ENCODE peak calls at places on chromosomes 7 and 10, in six cellular contexts. One of them, this sample, is unnamed. For H3K36me3, the result is how much of the 10 kb centered on the place peaks cover.

GRCh38 chr7:98229991-98230745 is 18.9 kb downstream of the BHLHA15 start:
- DNase-seq in endothelial cell of umbilical vein: no peak
- DNase-seq in suprapubic skin: no peak
- DNase-seq in SK-N-SH: peak
- DNase-seq in sigmoid colon: no peak
- DNase-seq in SK-N-MC: no peak
- DNase-seq in this sample: no peak

GRCh38 chr7:101582971-101583370 is 46.1 kb downstream of the MYL10 start:
- DNase-seq in endothelial cell of umbilical vein: no peak
- DNase-seq in suprapubic skin: peak
- DNase-seq in SK-N-SH: no peak
- DNase-seq in sigmoid colon: no peak
- DNase-seq in SK-N-MC: no peak
- DNase-seq in this sample: no peak

GRCh38 chr7:22723171-22723601 is 3.8 kb upstream of the IL6 start:
- DNase-seq in endothelial cell of umbilical vein: peak
- DNase-seq in suprapubic skin: peak
- DNase-seq in SK-N-SH: no peak
- DNase-seq in sigmoid colon: peak
- DNase-seq in SK-N-MC: no peak
- DNase-seq in this sample: peak

GRCh38 chr10:31413325-31413724 is 94.3 kb downstream of the ZEB1 start:
- DNase-seq in endothelial cell of umbilical vein: peak
- DNase-seq in suprapubic skin: no peak
- DNase-seq in SK-N-SH: peak
- DNase-seq in sigmoid colon: no peak
- DNase-seq in SK-N-MC: no peak
- DNase-seq in this sample: no peak

GRCh38 chr10:133070810-133071209 is 16.9 kb upstream of the ADGRA1 start:
- DNase-seq in endothelial cell of umbilical vein: no peak
- DNase-seq in suprapubic skin: no peak
- DNase-seq in SK-N-SH: no peak
- DNase-seq in sigmoid colon: no peak
- DNase-seq in SK-N-MC: no peak
- DNase-seq in this sample: no peak

GRCh38 chr10:822661-823367 is 108.7 kb downstream of the LARP4B start:
- DNase-seq in endothelial cell of umbilical vein: no peak
- DNase-seq in suprapubic skin: no peak
- DNase-seq in SK-N-SH: no peak
- DNase-seq in sigmoid colon: no peak
- DNase-seq in SK-N-MC: no peak
- DNase-seq in this sample: no peak

GRCh38 chr10:92005978-92006377 is 82.4 kb downstream of the BTAF1 start:
- DNase-seq in endothelial cell of umbilical vein: no peak
- DNase-seq in suprapubic skin: no peak
- DNase-seq in SK-N-SH: no peak
- DNase-seq in sigmoid colon: no peak
- DNase-seq in SK-N-MC: no peak
- DNase-seq in this sample: no peak

GRCh38 chr10:133315847-133316246 is 7.1 kb downstream of the ZNF511 start:
- DNase-seq in endothelial cell of umbilical vein: no peak
- DNase-seq in suprapubic skin: no peak
- DNase-seq in SK-N-SH: no peak
- DNase-seq in sigmoid colon: no peak
- DNase-seq in SK-N-MC: no peak
- DNase-seq in this sample: no peak

GRCh38 chr10:97101166-97101940 is 84.4 kb downstream of the SLIT1 start:
- DNase-seq in endothelial cell of umbilical vein: no peak
- DNase-seq in suprapubic skin: no peak
- DNase-seq in SK-N-SH: no peak
- DNase-seq in sigmoid colon: no peak
- DNase-seq in SK-N-MC: no peak
- DNase-seq in this sample: no peak

GRCh38 chr7:50588937-50589336 is 23.7 kb upstream of the DDC start:
- DNase-seq in endothelial cell of umbilical vein: no peak
- DNase-seq in suprapubic skin: no peak
- DNase-seq in SK-N-SH: no peak
- DNase-seq in sigmoid colon: no peak
- DNase-seq in SK-N-MC: no peak
- DNase-seq in this sample: no peak

GRCh38 chr10:133127291-133128125 is 32.5 kb upstream of the KNDC1 start:
- DNase-seq in endothelial cell of umbilical vein: no peak
- DNase-seq in suprapubic skin: peak
- DNase-seq in SK-N-SH: peak
- DNase-seq in sigmoid colon: peak
- DNase-seq in SK-N-MC: no peak
- DNase-seq in this sample: no peak

GRCh38 chr7:135772639-135773019 is 24.0 kb upstream of the FAM180A start:
- DNase-seq in endothelial cell of umbilical vein: no peak
- DNase-seq in suprapubic skin: no peak
- DNase-seq in SK-N-SH: no peak
- DNase-seq in sigmoid colon: no peak
- DNase-seq in SK-N-MC: no peak
- DNase-seq in this sample: no peak

GRCh38 chr10:78510566-78511323 is 477.1 kb downstream of the RPS24 start:
- DNase-seq in endothelial cell of umbilical vein: no peak
- DNase-seq in suprapubic skin: no peak
- DNase-seq in SK-N-SH: no peak
- DNase-seq in sigmoid colon: no peak
- DNase-seq in SK-N-MC: no peak
- DNase-seq in this sample: no peak

GRCh38 chr7:155291045-155291530 is 6.6 kb upstream of the INSIG1 start:
- DNase-seq in endothelial cell of umbilical vein: peak
- DNase-seq in suprapubic skin: no peak
- DNase-seq in SK-N-SH: no peak
- DNase-seq in sigmoid colon: no peak
- DNase-seq in SK-N-MC: no peak
- DNase-seq in this sample: no peak

GRCh38 chr10:87916515-87916914 is 53.1 kb downstream of the PTEN start:
- DNase-seq in endothelial cell of umbilical vein: peak
- DNase-seq in suprapubic skin: no peak
- DNase-seq in SK-N-SH: no peak
- DNase-seq in sigmoid colon: no peak
- DNase-seq in SK-N-MC: no peak
- DNase-seq in this sample: no peak

GRCh38 chr10:119119400-119119799 is 15.5 kb downstream of the DENND10 start:
- DNase-seq in endothelial cell of umbilical vein: no peak
- DNase-seq in suprapubic skin: no peak
- DNase-seq in SK-N-SH: no peak
- DNase-seq in sigmoid colon: peak
- DNase-seq in SK-N-MC: no peak
- DNase-seq in this sample: no peak

GRCh38 chr7:2723138-2723850 is 35.3 kb downstream of the AMZ1 start:
- DNase-seq in endothelial cell of umbilical vein: no peak
- DNase-seq in suprapubic skin: peak
- DNase-seq in SK-N-SH: no peak
- DNase-seq in sigmoid colon: peak
- DNase-seq in SK-N-MC: no peak
- DNase-seq in this sample: no peak

GRCh38 chr7:12124028-12124427 is 87.1 kb upstream of the TMEM106B start:
- DNase-seq in endothelial cell of umbilical vein: no peak
- DNase-seq in suprapubic skin: no peak
- DNase-seq in SK-N-SH: no peak
- DNase-seq in sigmoid colon: no peak
- DNase-seq in SK-N-MC: no peak
- DNase-seq in this sample: no peak

GRCh38 chr7:132472463-132473120 is 103.7 kb downstream of the PLXNA4 start:
- DNase-seq in endothelial cell of umbilical vein: no peak
- DNase-seq in suprapubic skin: no peak
- DNase-seq in SK-N-SH: peak
- DNase-seq in sigmoid colon: peak
- DNase-seq in SK-N-MC: no peak
- DNase-seq in this sample: no peak

GRCh38 chr7:129163875-129164544 is 19.5 kb downstream of the TSPAN33 start:
- DNase-seq in endothelial cell of umbilical vein: peak
- DNase-seq in suprapubic skin: no peak
- DNase-seq in SK-N-SH: peak
- DNase-seq in sigmoid colon: no peak
- DNase-seq in SK-N-MC: peak
- DNase-seq in this sample: no peak

GRCh38 chr7:19020711-19021110 is 96.7 kb downstream of the TWIST1 start:
- DNase-seq in endothelial cell of umbilical vein: no peak
- DNase-seq in suprapubic skin: no peak
- DNase-seq in SK-N-SH: no peak
- DNase-seq in sigmoid colon: no peak
- DNase-seq in SK-N-MC: no peak
- DNase-seq in this sample: no peak

GRCh38 chr10:51743146-51743545 is 43.8 kb upstream of the CSTF2T start:
- DNase-seq in endothelial cell of umbilical vein: no peak
- DNase-seq in suprapubic skin: no peak
- DNase-seq in SK-N-SH: no peak
- DNase-seq in sigmoid colon: no peak
- DNase-seq in SK-N-MC: no peak
- DNase-seq in this sample: no peak

GRCh38 chr10:58382489-58382995 is 2.7 kb upstream of the TFAM start:
- DNase-seq in endothelial cell of umbilical vein: no peak
- DNase-seq in suprapubic skin: no peak
- DNase-seq in SK-N-SH: no peak
- DNase-seq in sigmoid colon: no peak
- DNase-seq in SK-N-MC: no peak
- DNase-seq in this sample: no peak

GRCh38 chr10:61943699-61944444 is 42.4 kb downstream of the ARID5B start:
- DNase-seq in endothelial cell of umbilical vein: peak
- DNase-seq in suprapubic skin: no peak
- DNase-seq in SK-N-SH: peak
- DNase-seq in sigmoid colon: no peak
- DNase-seq in SK-N-MC: no peak
- DNase-seq in this sample: no peak

GRCh38 chr7:51024867-51025266 is 242.2 kb upstream of the GRB10 start:
- DNase-seq in endothelial cell of umbilical vein: no peak
- DNase-seq in suprapubic skin: no peak
- DNase-seq in SK-N-SH: no peak
- DNase-seq in sigmoid colon: no peak
- DNase-seq in SK-N-MC: no peak
- DNase-seq in this sample: no peak

GRCh38 chr10:3136763-3137611 is 35.6 kb downstream of the PITRM1 start:
- DNase-seq in endothelial cell of umbilical vein: no peak
- DNase-seq in suprapubic skin: peak
- DNase-seq in SK-N-SH: no peak
- DNase-seq in sigmoid colon: peak
- DNase-seq in SK-N-MC: no peak
- DNase-seq in this sample: no peak
- H3K36me3 ChIP-seq in endothelial cell of umbilical vein: under half
- H3K36me3 ChIP-seq in suprapubic skin: half or more
- H3K36me3 ChIP-seq in SK-N-SH: half or more
- H3K36me3 ChIP-seq in sigmoid colon: under half
- H3K36me3 ChIP-seq in SK-N-MC: half or more
- H3K36me3 ChIP-seq in this sample: under half

GRCh38 chr10:4385491-4385890 is 440.5 kb upstream of the AKR1E2 start:
- DNase-seq in endothelial cell of umbilical vein: no peak
- DNase-seq in suprapubic skin: no peak
- DNase-seq in SK-N-SH: no peak
- DNase-seq in sigmoid colon: no peak
- DNase-seq in SK-N-MC: no peak
- DNase-seq in this sample: peak

GRCh38 chr10:4382811-4383210 is 443.2 kb upstream of the AKR1E2 start:
- DNase-seq in endothelial cell of umbilical vein: no peak
- DNase-seq in suprapubic skin: no peak
- DNase-seq in SK-N-SH: no peak
- DNase-seq in sigmoid colon: no peak
- DNase-seq in SK-N-MC: no peak
- DNase-seq in this sample: no peak

GRCh38 chr10:4384254-4384653 is 441.8 kb upstream of the AKR1E2 start:
- DNase-seq in endothelial cell of umbilical vein: peak
- DNase-seq in suprapubic skin: no peak
- DNase-seq in SK-N-SH: no peak
- DNase-seq in sigmoid colon: no peak
- DNase-seq in SK-N-MC: no peak
- DNase-seq in this sample: no peak

DNA sequence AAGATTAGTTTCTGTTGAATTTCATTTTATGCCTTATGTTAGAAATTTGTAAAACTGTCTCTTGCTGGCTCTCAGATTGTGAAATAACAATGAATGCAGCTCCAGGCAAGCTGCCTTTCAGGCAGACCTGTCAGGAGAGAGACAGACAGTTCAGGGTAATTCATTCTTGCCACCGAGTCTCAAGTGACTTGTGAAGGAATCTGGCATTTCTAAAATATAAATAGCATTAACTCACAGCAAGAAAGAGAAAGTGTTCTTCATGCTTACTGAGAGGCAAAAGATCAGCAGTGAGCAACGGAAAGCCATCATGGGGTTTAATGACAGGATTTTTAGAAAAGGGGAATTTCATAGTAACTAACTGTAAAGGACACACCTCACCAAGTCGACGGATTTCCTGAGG is 442.3 kb upstream of the AKR1E2 start:
- DNase-seq in endothelial cell of umbilical vein: no peak
- DNase-seq in suprapubic skin: no peak
- DNase-seq in SK-N-SH: no peak
- DNase-seq in sigmoid colon: no peak
- DNase-seq in SK-N-MC: no peak
- DNase-seq in this sample: no peak
- TF ChIP-seq POLR2AphosphoS5 in endothelial cell of umbilical vein: no peak
- TF ChIP-seq POLR2AphosphoS5 in suprapubic skin: no peak
- TF ChIP-seq POLR2AphosphoS5 in SK-N-SH: no peak
- TF ChIP-seq POLR2AphosphoS5 in sigmoid colon: no peak
- TF ChIP-seq POLR2AphosphoS5 in SK-N-MC: no peak
- TF ChIP-seq POLR2AphosphoS5 in this sample: no peak

GRCh38 chr7:56028942-56029630 is 22.2 kb downstream of the PSPH start:
- DNase-seq in endothelial cell of umbilical vein: no peak
- DNase-seq in suprapubic skin: no peak
- DNase-seq in SK-N-SH: no peak
- DNase-seq in sigmoid colon: no peak
- DNase-seq in SK-N-MC: no peak
- DNase-seq in this sample: no peak
- H3K36me3 ChIP-seq in endothelial cell of umbilical vein: under half
- H3K36me3 ChIP-seq in suprapubic skin: under half
- H3K36me3 ChIP-seq in SK-N-SH: under half
- H3K36me3 ChIP-seq in sigmoid colon: under half
- H3K36me3 ChIP-seq in SK-N-MC: half or more
- H3K36me3 ChIP-seq in this sample: under half

DNA sequence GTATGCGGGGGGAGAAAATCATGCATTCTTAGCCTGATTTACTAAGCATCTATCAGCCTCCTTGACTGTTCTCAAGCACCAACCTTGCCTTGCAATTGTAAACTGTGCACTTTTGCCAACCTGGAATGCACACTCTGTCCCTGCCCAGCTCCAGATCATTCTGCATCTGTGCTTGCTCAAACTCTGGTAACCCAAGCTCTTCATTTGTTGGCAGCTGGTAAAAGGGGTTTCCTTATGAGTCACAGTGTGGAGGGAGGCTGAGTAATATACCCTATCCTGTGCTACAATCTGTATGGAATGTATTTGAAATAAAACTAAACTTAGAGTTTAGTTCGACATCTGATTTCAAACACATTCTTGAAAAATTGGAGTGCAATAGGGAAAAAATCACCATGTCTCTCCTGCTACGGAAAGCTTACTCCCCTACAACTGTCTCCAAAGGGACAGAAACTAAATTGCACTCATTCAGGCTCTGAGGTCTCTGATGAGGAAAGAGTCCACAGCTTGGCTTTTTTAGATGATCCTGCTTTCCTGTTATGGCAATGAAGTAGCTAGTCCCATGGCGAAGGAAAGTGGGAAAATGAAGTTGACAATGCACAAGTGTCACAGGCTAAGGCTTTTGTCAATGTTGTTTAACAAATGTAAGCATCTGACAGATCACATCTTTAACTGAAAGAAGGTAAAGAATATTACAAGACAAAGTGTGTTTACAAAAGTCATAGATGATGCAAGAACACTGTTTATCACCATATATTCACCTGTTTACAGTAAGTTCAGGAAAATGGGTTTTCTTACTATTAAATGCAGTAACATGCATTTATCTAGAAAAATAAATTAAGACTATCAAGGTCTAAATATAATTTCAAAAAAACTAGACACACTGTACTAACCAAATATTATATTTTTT is 61.9 kb downstream of the TES start:
- DNase-seq in endothelial cell of umbilical vein: peak
- DNase-seq in suprapubic skin: no peak
- DNase-seq in SK-N-SH: peak
- DNase-seq in sigmoid colon: peak
- DNase-seq in SK-N-MC: no peak
- DNase-seq in this sample: peak
- TF ChIP-seq POLR2AphosphoS5 in endothelial cell of umbilical vein: peak
- TF ChIP-seq POLR2AphosphoS5 in suprapubic skin: no peak
- TF ChIP-seq POLR2AphosphoS5 in SK-N-SH: peak
- TF ChIP-seq POLR2AphosphoS5 in sigmoid colon: peak
- TF ChIP-seq POLR2AphosphoS5 in SK-N-MC: no peak
- TF ChIP-seq POLR2AphosphoS5 in this sample: peak